ENCODE peak calls at places on chromosomes 4 and X, in eight cellular contexts. E is mucosa of descending colon, H is mesenchymal stem cell, T is lower lobe of right lung, F is right cardiac atrium, C is MM.1S, J is lung, K is GM23248. R is an unnamed sample.

GRCh38 chrX:10990418-10990817 is 120.7 kb upstream of the HCCS start:
- DNase-seq in F (no peak), J (no peak), K (no peak), H (no peak), T (no peak), C (no peak), E (no peak), R (no peak)

GRCh38 chr4:166622425-166622977 is 611.8 kb downstream of the SPOCK3 start:
- DNase-seq in C (no peak), F (no peak), E (no peak), H (no peak), J (no peak), K (no peak), T (no peak), R (no peak)

GRCh38 chr4:16418814-16419213 is 192.5 kb upstream of the TAPT1 start:
- DNase-seq in J (no peak), T (no peak), F (no peak), C (no peak), E (no peak), H (no peak), K (peak; percentile 31), R (no peak)

GRCh38 chr4:142318280-142318679 is 527.8 kb downstream of the INPP4B start:
- DNase-seq in J (no peak), T (no peak), C (no peak), F (no peak), H (no peak), K (no peak), E (no peak), R (no peak)

GRCh38 chrX:13373027-13373806 is 53.4 kb upstream of the ATXN3L start:
- DNase-seq in E (no peak), K (peak; percentile 36), J (no peak), T (no peak), H (peak; percentile 3), C (no peak), F (no peak), R (no peak)

GRCh38 chr4:26087108-26087507 is 173.1 kb downstream of the SMIM20 start:
- DNase-seq in H (no peak), J (no peak), T (no peak), C (no peak), E (no peak), K (no peak), F (no peak), R (no peak)

GRCh38 chr4:4780634-4781287 is 78.7 kb upstream of the MSX1 start:
- DNase-seq in F (no peak), T (no peak), J (no peak), K (peak; percentile 87), C (no peak), H (peak; percentile 28), E (no peak), R (no peak)

GRCh38 chr4:153610623-153611376 is 73.3 kb upstream of the TLR2 start:
- DNase-seq in J (no peak), F (no peak), T (no peak), H (no peak), C (no peak), K (no peak), E (no peak), R (no peak)

GRCh38 chrX:150361777-150362351 is 1.3 kb upstream of the MAMLD1 start:
- DNase-seq in J (peak; percentile 25), T (peak; percentile 39), K (peak; percentile 66), C (no peak), F (no peak), E (peak; percentile 54), H (peak; percentile 25), R (no peak)

GRCh38 chrX:53265771-53266170 is 15.6 kb downstream of the IQSEC2 start:
- DNase-seq in F (no peak), T (no peak), C (no peak), H (peak; percentile 28), E (no peak), J (no peak), K (peak; percentile 75), R (no peak)

GRCh38 chr4:101065935-101066485 is 281.3 kb downstream of the PPP3CA start:
- DNase-seq in J (no peak), K (no peak), H (no peak), C (no peak), E (no peak), F (no peak), T (no peak), R (no peak)

GRCh38 chr4:126834854-126835253 is 797.9 kb upstream of the INTU start:
- DNase-seq in C (no peak), E (no peak), F (no peak), H (no peak), J (no peak), T (no peak), K (peak; percentile 2), R (no peak)

GRCh38 chrX:46770006-46770816 is 11.3 kb upstream of the SLC9A7 start:
- DNase-seq in E (no peak), C (no peak), K (peak; percentile 69), J (no peak), F (no peak), H (peak; percentile 21), T (no peak), R (peak; percentile 52)

GRCh38 chr4:141109983-141110382 is 23.3 kb downstream of the RNF150 start:
- DNase-seq in F (no peak), T (no peak), J (no peak), H (no peak), E (no peak), C (no peak), K (no peak), R (no peak)

GRCh38 chrX:68914337-68914989 is 85.6 kb downstream of the EFNB1 start:
- DNase-seq in C (no peak), K (no peak), T (no peak), J (no peak), E (no peak), H (no peak), F (no peak), R (no peak)

GRCh38 chrX:10004832-10005475 is 37.8 kb downstream of the CLDN34 start:
- DNase-seq in T (no peak), F (no peak), J (no peak), C (no peak), K (no peak), E (no peak), H (no peak), R (no peak)

DNA sequence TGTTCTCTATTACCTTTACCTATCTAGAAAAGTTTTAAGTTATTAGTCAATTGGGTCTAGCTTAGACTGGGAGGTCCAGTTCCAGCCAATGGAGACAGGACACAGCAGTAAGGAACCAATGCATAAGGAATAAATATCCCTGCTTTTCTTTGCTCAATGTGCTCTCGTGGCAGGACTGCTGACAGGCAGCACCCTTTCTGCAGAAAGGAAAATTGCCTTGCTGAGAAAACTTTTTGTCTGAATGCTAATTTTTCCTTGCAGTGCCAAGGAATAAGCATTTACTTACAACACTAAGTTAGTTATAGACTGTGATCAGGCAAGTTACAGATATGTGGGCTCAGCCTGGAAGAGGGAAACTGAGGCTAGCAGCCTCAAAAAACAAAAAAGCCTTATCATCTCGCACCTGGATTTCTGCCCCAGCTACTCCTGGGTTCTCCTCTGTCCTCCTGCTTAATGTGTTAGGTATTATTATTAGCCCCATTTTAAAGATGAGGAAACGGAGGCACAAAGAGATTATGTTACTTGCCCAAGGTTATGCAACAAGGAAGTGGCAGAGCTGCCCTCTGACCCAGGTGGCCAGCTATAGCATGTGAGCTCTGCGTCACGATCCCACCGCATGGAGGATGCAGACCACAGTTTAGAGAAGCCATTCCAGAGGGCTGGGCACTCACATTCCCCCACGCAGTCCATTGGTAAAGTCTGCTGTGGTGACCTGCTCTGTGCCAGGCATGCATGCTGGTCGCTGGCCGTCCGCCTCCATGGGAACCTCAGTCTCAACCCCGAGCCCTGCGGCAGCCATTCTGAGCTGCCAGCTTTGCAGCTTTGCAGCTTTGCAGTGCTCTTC is 40.5 kb upstream of the C4orf50 start:
- DNase-seq in J (no peak), F (no peak), E (no peak), H (no peak), T (no peak), C (no peak), K (no peak), R (no peak)
- H3K9me3 ChIP-seq in J (no peaks in the 10 kb centered on the region), F (peaks cover 6% of the 10 kb centered on the region), E (peaks cover 41% of the 10 kb centered on the region), H (peaks cover 37% of the 10 kb centered on the region), T (peaks cover 38% of the 10 kb centered on the region), C (no peaks in the 10 kb centered on the region), K (no peaks in the 10 kb centered on the region), R (peaks cover 25% of the 10 kb centered on the region)

DNA sequence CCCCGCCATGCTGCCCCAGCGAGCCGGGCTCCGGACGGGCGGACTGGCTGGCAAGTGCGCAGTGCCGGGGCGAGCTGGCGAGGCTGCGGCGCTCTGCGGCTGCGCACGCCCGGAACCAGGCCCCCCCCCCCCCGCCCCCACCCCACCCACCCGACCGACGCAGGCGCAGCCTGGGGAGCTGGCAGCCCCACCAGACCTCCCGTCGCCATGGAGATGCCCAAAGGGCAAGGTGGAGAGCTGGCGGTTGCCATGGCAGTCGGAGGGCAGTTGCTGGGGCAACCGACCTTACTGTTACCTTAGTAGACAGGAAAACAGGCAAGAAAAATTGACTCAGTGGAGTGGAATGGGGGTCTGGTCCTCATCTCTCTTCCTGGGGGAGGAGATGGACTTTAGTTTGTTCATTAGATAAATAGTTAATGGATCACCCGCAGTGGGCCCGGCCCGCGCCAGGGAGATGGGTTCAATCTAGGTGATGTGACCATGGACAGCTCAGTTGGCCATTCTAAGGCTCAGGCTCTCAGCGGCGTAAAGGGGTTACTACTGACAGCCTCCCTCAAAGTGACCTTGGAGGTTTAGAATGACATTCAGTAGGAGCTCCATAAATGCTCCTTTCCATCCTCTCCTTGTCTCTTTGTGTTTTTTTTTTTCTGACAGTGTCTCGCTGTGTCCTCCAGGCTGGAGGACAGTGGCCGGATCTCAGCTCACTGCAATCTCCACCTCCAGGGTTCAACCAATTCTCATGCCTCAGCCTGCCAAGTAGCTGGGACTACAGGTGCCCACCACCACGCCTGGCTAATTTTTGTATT is at the start of gene PCSK1N:
- DNase-seq in E (no peak), F (no peak), H (no peak), K (no peak), J (no peak), C (no peak), T (no peak), R (peak; percentile 25)
- H3K4me3 ChIP-seq in E (no peak within 1 kb of the TSS), F (peak within 1 kb of the TSS; percentile 52), H (no peak within 1 kb of the TSS), K (peak within 1 kb of the TSS; percentile 15), J (no peak within 1 kb of the TSS), C (peak within 1 kb of the TSS; percentile 48), T (peak within 1 kb of the TSS; percentile 25), R (peak within 1 kb of the TSS; percentile 59)

GRCh38 chr4:150108693-150109092 is 30.4 kb downstream of the DCLK2 start:
- DNase-seq in K (no peak), J (no peak), H (no peak), E (no peak), T (no peak), C (no peak), F (no peak), R (no peak)

GRCh38 chr4:150104401-150105027 is 26.3 kb downstream of the DCLK2 start:
- DNase-seq in F (no peak), K (no peak), J (no peak), C (no peak), T (no peak), H (no peak), E (no peak), R (no peak)

GRCh38 chr4:150106886-150107285 is 28.6 kb downstream of the DCLK2 start:
- DNase-seq in T (no peak), J (no peak), E (no peak), F (no peak), K (no peak), H (no peak), C (no peak), R (peak; percentile 42)
- H3K9me3 ChIP-seq in T (no peaks in the 10 kb centered on the region), J (no peaks in the 10 kb centered on the region), E (no peaks in the 10 kb centered on the region), F (no peaks in the 10 kb centered on the region), K (no peaks in the 10 kb centered on the region), H (no peaks in the 10 kb centered on the region), C (no peaks in the 10 kb centered on the region), R (no peaks in the 10 kb centered on the region)

GRCh38 chrX:40933132-40934078 is 151.8 kb upstream of the USP9X start:
- DNase-seq in K (peak; percentile 61), F (no peak), H (peak; percentile 70), C (no peak), E (no peak), J (no peak), T (no peak), R (peak; percentile 87)
- H3K4me3 ChIP-seq in K (peak overlapping the region; percentile 69), F (peak overlapping the region; percentile 38), H (peak overlapping the region; percentile 59), C (no peak overlapping the region), E (no peak overlapping the region), J (no peak overlapping the region), T (peak overlapping the region; percentile 17), R (peak overlapping the region; percentile 8)

GRCh38 chr4:146621-147020 is 22.3 kb downstream of the ZNF718 start:
- DNase-seq in K (no peak), H (no peak), F (no peak), J (no peak), T (no peak), E (no peak), C (no peak), R (no peak)
- H3K9me3 ChIP-seq in K (peaks cover 21% of the 10 kb centered on the region), H (peaks cover 98% of the 10 kb centered on the region), F (peaks cover 16% of the 10 kb centered on the region), J (peaks cover 29% of the 10 kb centered on the region), T (peaks cover 99% of the 10 kb centered on the region), E (peaks cover 99% of the 10 kb centered on the region), C (peaks cover 3% of the 10 kb centered on the region), R (peaks cover 87% of the 10 kb centered on the region)

R was measured in A673.